ENCODE peak calls at places on chromosomes 2 and 18, in six cellular contexts. O is H9; R is fibroblast of lung; H is CD4-positive, alpha-beta T cell; A is thyroid gland; T is transverse colon. J is an unnamed sample.

GRCh38 chr2:215728504-215729065 is 284.8 kb downstream of the MREG start:
- DNase-seq in O (no peak), R (peak; percentile 100), H (no peak), A (peak; percentile 9), T (no peak), J (no peak)

GRCh38 chr2:118843492-118844132 is 3.8 kb downstream of the EN1 start:
- DNase-seq in O (peak; percentile 30), R (no peak), H (no peak), A (no peak), T (no peak), J (no peak)

GRCh38 chr2:19676770-19677169 is 225.0 kb downstream of the TTC32 start:
- DNase-seq in O (peak; percentile 58), R (no peak), H (no peak), A (no peak), T (no peak), J (no peak)

GRCh38 chr2:70647873-70648481 is 94.4 kb upstream of the TGFA start:
- DNase-seq in O (peak; percentile 87), R (peak; percentile 41), H (peak; percentile 72), A (peak; percentile 72), T (peak; percentile 72), J (peak; percentile 88)

GRCh38 chr18:22899421-22899820 is 33.7 kb upstream of the RBBP8 start:
- DNase-seq in O (no peak), R (no peak), H (no peak), A (no peak), T (no peak), J (no peak)

GRCh38 chr2:5373200-5373599 is 319.0 kb upstream of the SOX11 start:
- DNase-seq in O (peak; percentile 75), R (peak; percentile 27), H (no peak), A (no peak), T (no peak), J (no peak)

GRCh38 chr2:18922276-18922675 is 332.9 kb upstream of the NT5C1B start:
- DNase-seq in O (no peak), R (peak; percentile 66), H (no peak), A (no peak), T (no peak), J (no peak)

GRCh38 chr2:137220438-137220998 is 455.2 kb downstream of the THSD7B start:
- DNase-seq in O (no peak), R (peak; percentile 73), H (no peak), A (no peak), T (no peak), J (no peak)

GRCh38 chr2:217804338-217804737 is 198.5 kb downstream of the TNS1 start:
- DNase-seq in O (peak; percentile 68), R (no peak), H (no peak), A (no peak), T (no peak), J (no peak)

GRCh38 chr2:147792966-147793617 is 51.7 kb upstream of the ACVR2A start:
- DNase-seq in O (no peak), R (peak; percentile 97), H (no peak), A (no peak), T (no peak), J (no peak)

GRCh38 chr2:61658841-61659780 is 121.0 kb upstream of the XPO1 start:
- DNase-seq in O (no peak), R (peak; percentile 51), H (no peak), A (no peak), T (no peak), J (no peak)

GRCh38 chr2:144198116-144198515 is 321.8 kb downstream of the ZEB2 start:
- DNase-seq in O (no peak), R (peak; percentile 60), H (no peak), A (no peak), T (no peak), J (no peak)

GRCh38 chr2:217845251-217845650 is 157.5 kb downstream of the TNS1 start:
- DNase-seq in O (no peak), R (no peak), H (no peak), A (no peak), T (no peak), J (no peak)

GRCh38 chr2:73243884-73244570 is 9.9 kb downstream of the CCT7 start:
- DNase-seq in O (no peak), R (peak; percentile 76), H (no peak), A (no peak), T (no peak), J (no peak)

GRCh38 chr18:43932140-43932539 is 654.9 kb upstream of the SYT4 start:
- DNase-seq in O (no peak), R (peak; percentile 18), H (no peak), A (no peak), T (no peak), J (no peak)

GRCh38 chr2:65722028-65722427 is 289.6 kb upstream of the SPRED2 start:
- DNase-seq in O (peak; percentile 64), R (peak; percentile 32), H (no peak), A (peak; percentile 14), T (peak; percentile 30), J (no peak)

GRCh38 chr2:233267516-233268245 is 16.2 kb downstream of the ATG16L1 start:
- DNase-seq in O (no peak), R (no peak), H (peak; percentile 68), A (no peak), T (peak; percentile 59), J (peak; percentile 91)

GRCh38 chr2:25700221-25700660 is 26.9 kb upstream of the DTNB start:
- DNase-seq in O (peak; percentile 39), R (peak; percentile 33), H (peak; percentile 5), A (peak; percentile 29), T (no peak), J (peak; percentile 52)

GRCh38 chr2:224669449-224669848 is 46.7 kb downstream of the CCDC195 start:
- DNase-seq in O (no peak), R (peak; percentile 24), H (no peak), A (no peak), T (no peak), J (peak; percentile 5)

GRCh38 chr18:3380384-3380961 is 69.5 kb upstream of the TGIF1 start:
- DNase-seq in O (no peak), R (peak; percentile 50), H (no peak), A (no peak), T (no peak), J (peak; percentile 7)

GRCh38 chr2:32680937-32681336 is 53.1 kb downstream of the TTC27 start:
- DNase-seq in O (no peak), R (peak; percentile 55), H (no peak), A (no peak), T (no peak), J (no peak)

GRCh38 chr2:714005-714741 is 37.0 kb upstream of the TMEM18 start:
- DNase-seq in O (no peak), R (peak; percentile 10), H (no peak), A (peak; percentile 72), T (peak; percentile 70), J (peak; percentile 69)

GRCh38 chr2:719734-720133 is 42.5 kb upstream of the TMEM18 start:
- DNase-seq in O (no peak), R (no peak), H (no peak), A (no peak), T (no peak), J (no peak)

GRCh38 chr2:719191-719590 is 42.0 kb upstream of the TMEM18 start:
- DNase-seq in O (no peak), R (no peak), H (no peak), A (no peak), T (no peak), J (no peak)

GRCh38 chr2:715038-715437 is 37.8 kb upstream of the TMEM18 start:
- DNase-seq in O (no peak), R (no peak), H (no peak), A (no peak), T (no peak), J (no peak)

DNA sequence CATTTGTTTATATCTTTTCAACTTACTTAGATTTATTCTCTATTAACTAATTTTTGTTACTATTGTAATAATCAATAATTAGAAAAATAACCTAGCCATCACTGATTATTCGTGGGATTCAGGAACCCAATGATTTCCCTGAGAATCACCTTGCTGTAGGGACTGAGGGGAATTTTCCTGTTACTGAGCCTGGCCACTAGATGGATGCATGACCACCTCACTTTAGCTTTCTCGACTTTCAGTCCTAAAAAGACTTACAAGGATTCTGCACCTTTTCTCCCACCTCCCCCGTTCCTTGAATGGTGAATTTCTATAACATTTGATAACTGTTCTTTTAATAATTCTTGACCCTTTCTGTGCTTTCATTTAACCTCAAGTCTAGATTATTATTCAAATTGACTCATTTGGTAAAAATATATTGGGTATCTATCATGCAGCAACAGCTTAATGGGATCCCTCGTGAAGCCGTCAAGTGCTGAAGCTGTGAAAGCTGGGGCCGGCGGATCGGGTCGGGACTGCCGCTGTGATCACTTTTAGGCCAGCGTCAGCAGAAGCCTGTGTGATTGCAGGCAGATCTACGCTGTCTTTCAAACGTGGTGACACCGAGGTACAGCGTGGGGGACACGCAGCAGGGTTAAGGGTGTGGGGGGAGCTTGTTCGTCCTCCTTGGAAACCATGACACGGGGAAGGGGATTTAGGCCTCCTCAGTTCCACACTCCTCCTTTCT is 38.8 kb upstream of the TMEM18 start:
- DNase-seq in O (no peak), R (no peak), H (no peak), A (no peak), T (no peak), J (no peak)
- TF ChIP-seq CTCF in O (peak; percentile 82), R (peak; percentile 58), H (no peak), A (no peak), T (no peak), J (no peak)

GRCh38 chr2:11674983-11675382 is 5.0 kb upstream of the NTSR2 start:
- DNase-seq in O (no peak), R (no peak), H (no peak), A (no peak), T (no peak), J (no peak)

GRCh38 chr2:11678306-11678960 is 8.4 kb upstream of the NTSR2 start:
- DNase-seq in O (peak; percentile 29), R (no peak), H (no peak), A (no peak), T (no peak), J (no peak)

GRCh38 chr2:11675423-11676112 is 5.6 kb upstream of the NTSR2 start:
- DNase-seq in O (no peak), R (no peak), H (no peak), A (no peak), T (no peak), J (no peak)

GRCh38 chr2:11677146-11678055 is 7.4 kb upstream of the NTSR2 start:
- DNase-seq in O (peak; percentile 77), R (no peak), H (no peak), A (no peak), T (no peak), J (no peak)

GRCh38 chr2:11676640-11677039 is 6.6 kb upstream of the NTSR2 start:
- DNase-seq in O (no peak), R (no peak), H (no peak), A (no peak), T (no peak), J (no peak)
- TF ChIP-seq CTCF in O (no peak), R (peak; percentile 13), H (no peak), A (no peak), T (no peak), J (no peak)

GRCh38 chr2:10787176-10787968 is 25.2 kb downstream of the PDIA6 start:
- DNase-seq in O (peak; percentile 64), R (no peak), H (peak; percentile 26), A (no peak), T (peak; percentile 39), J (peak; percentile 49)
- TF ChIP-seq CTCF in O (peak; percentile 65), R (peak; percentile 25), H (no peak), A (no peak), T (no peak), J (peak; percentile 14)

DNA sequence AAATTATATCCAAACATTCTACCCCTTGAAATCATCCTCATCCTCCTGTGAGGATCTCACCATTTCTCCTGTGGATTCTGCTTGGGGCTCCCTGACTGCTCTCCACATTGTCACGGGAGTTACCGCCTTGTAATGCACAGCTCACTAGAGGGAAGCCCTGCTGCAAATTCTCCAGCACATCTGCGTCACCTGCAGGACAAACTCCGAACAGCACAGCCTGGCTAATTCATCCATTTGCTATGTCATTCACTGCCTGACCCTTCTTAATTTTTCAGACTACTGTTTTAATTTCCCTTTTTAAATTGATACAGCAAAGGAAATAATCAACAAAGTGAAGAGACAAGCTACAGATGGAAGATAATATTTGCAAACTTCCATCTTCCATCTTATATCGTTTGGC is 627.4 kb downstream of the FBXO15 start:
- DNase-seq in O (peak; percentile 72), R (no peak), H (no peak), A (no peak), T (no peak), J (no peak)
- TF ChIP-seq CTCF in O (peak; percentile 88), R (no peak), H (no peak), A (no peak), T (no peak), J (no peak)